ENCODE peak calls at places on chromosomes 12 and 14, in five cellular contexts. J is Peyer's patch, M is HFF-Myc, V is Karpas-422, W is lower lobe of right lung. T is an unnamed sample.

GRCh38 chr14:30273564-30273880 is 285.4 kb upstream of the G2E3 start:
- DNase-seq in V (no peak), W (no peak), J (no peak), M (no peak), T (no peak)

GRCh38 chr12:54337854-54338650 is 13.1 kb downstream of the COPZ1 start:
- DNase-seq in M (no peak), W (no peak), V (no peak), J (no peak), T (no peak)

GRCh38 chr14:75831971-75832370 is 149.8 kb downstream of the TGFB3 start:
- DNase-seq in J (no peak), M (no peak), W (no peak), V (no peak), T (peak; percentile 54)

GRCh38 chr12:2333516-2333915 is 280.7 kb downstream of the CACNA1C start:
- DNase-seq in J (no peak), V (no peak), M (no peak), W (no peak), T (no peak)

GRCh38 chr12:108301346-108301745 is 37.8 kb downstream of the CMKLR1 start:
- DNase-seq in M (no peak), J (no peak), W (peak; percentile 19), V (no peak), T (no peak)

GRCh38 chr14:37585101-37585479 is 10.0 kb downstream of the FOXA1 start:
- DNase-seq in W (no peak), V (no peak), M (no peak), J (no peak), T (no peak)

GRCh38 chr12:12563529-12563928 is 866 bp upstream of the DUSP16 start:
- DNase-seq in M (no peak), J (no peak), V (no peak), W (no peak), T (peak; percentile 14)

GRCh38 chr12:122834229-122834920 is 882 bp upstream of the HIP1R start:
- DNase-seq in M (no peak), J (peak; percentile 53), V (peak; percentile 55), W (peak; percentile 59), T (peak; percentile 56)

GRCh38 chr12:111410229-111411186 is 4.8 kb downstream of the SH2B3 start:
- DNase-seq in W (peak; percentile 48), V (no peak), J (no peak), M (no peak), T (peak; percentile 53)

GRCh38 chr12:26359576-26359975 is 164.2 kb downstream of the SSPN start:
- DNase-seq in V (no peak), W (no peak), J (no peak), M (no peak), T (no peak)

GRCh38 chr12:1885605-1886245 is 32.7 kb downstream of the CACNA2D4 start:
- DNase-seq in W (no peak), M (no peak), J (no peak), V (no peak), T (no peak)

GRCh38 chr12:10212623-10213131 is at the start of gene GABARAPL1:
- DNase-seq in W (peak; percentile 85), V (peak; percentile 80), J (peak; percentile 71), M (no peak), T (peak; percentile 86)

GRCh38 chr14:46734287-46734686 is 82.7 kb upstream of the RPL10L start:
- DNase-seq in J (no peak), W (no peak), V (no peak), M (no peak), T (no peak)

GRCh38 chr12:92544321-92544720 is 158.5 kb upstream of the PLEKHG7 start:
- DNase-seq in J (no peak), W (no peak), V (no peak), M (no peak), T (no peak)

GRCh38 chr12:57129311-57130288 is 1.3 kb downstream of the LRP1 start:
- DNase-seq in M (no peak), V (peak; percentile 47), J (no peak), W (no peak), T (no peak)

GRCh38 chr12:80188566-80188965 is 89.2 kb downstream of the OTOGL start:
- DNase-seq in V (no peak), M (no peak), W (no peak), J (no peak), T (no peak)

GRCh38 chr14:104239866-104240301 is 101.5 kb downstream of the KIF26A start:
- DNase-seq in V (no peak), W (peak; percentile 32), M (no peak), J (no peak), T (no peak)

GRCh38 chr12:43579240-43579639 is 27.2 kb upstream of the ADAMTS20 start:
- DNase-seq in M (peak; percentile 1), J (no peak), W (no peak), V (no peak), T (no peak)

GRCh38 chr12:18079541-18080230 is 10.3 kb downstream of the RERGL start:
- DNase-seq in J (no peak), M (no peak), V (no peak), W (no peak), T (no peak)

GRCh38 chr12:86917121-86917520 is 660.9 kb upstream of the MGAT4C start:
- DNase-seq in V (no peak), M (no peak), W (no peak), J (no peak), T (no peak)

GRCh38 chr12:117580718-117581062 is 219.3 kb upstream of the NOS1 start:
- DNase-seq in V (peak; percentile 93), M (no peak), W (no peak), J (no peak), T (no peak)

DNA sequence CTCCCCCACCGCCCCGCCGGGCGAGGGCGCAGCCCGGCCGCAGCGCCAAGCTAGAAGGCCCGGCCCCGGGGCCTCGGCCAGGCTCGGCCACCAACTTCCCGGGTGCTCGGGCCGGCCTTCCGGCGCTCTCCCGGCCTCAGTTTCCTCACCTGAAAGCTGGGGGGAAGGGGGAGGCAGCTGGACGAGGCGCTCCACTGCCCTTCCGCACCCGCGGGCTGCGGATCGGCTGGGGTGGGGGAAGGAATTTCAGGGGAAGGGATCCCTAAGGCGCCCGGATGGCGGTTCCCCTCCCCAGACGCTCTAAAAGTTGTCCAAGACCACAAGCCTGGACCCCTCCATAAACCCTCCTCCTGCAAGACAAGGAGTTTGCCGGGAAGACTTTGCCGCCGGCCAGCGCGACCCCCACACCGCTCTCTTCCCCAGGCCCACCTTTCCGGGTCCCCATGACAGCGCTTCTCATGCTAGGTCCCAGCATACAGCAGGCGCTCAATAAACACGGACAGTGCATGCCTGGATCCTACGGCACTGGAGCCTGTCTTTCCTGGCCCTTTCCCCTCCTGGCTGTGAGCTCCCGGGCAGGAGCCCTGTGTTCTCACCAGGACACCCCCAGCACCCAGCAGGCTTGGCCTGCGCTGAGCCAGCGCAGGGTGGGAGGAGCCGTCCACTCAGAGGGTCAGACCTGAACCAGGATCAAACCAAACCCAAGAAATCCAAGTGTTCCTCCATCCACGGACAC is 18.1 kb downstream of the BEGAIN start:
- DNase-seq in W (no peak), M (no peak), J (no peak), V (no peak), T (no peak)
- H3K4me3 ChIP-seq in W (peak overlapping the region; percentile 56), M (no peak overlapping the region), J (peak overlapping the region; percentile 28), V (no peak overlapping the region), T (peak overlapping the region; percentile 12)

GRCh38 chr12:4734625-4735196 is 14.5 kb downstream of the GALNT8 start:
- DNase-seq in J (no peak), W (no peak), M (no peak), V (no peak), T (no peak)
- H3K4me3 ChIP-seq in J (no peak overlapping the region), W (no peak overlapping the region), M (no peak overlapping the region), V (no peak overlapping the region), T (no peak overlapping the region)

GRCh38 chr14:21257395-21258193 is 11.6 kb downstream of the HNRNPC start:
- DNase-seq in W (no peak), M (no peak), V (no peak), J (no peak), T (no peak)
- H3K4me3 ChIP-seq in W (peak overlapping the region; percentile 4), M (peak overlapping the region; percentile 12), V (no peak overlapping the region), J (no peak overlapping the region), T (no peak overlapping the region)

GRCh38 chr12:106137456-106138278 is 1.1 kb downstream of the NUAK1 start:
- DNase-seq in W (no peak), M (no peak), V (no peak), J (no peak), T (no peak)

GRCh38 chr12:106134294-106134949 is 4.3 kb downstream of the NUAK1 start:
- DNase-seq in V (no peak), J (no peak), W (no peak), M (no peak), T (no peak)

GRCh38 chr12:106135075-106135474 is 3.7 kb downstream of the NUAK1 start:
- DNase-seq in M (no peak), W (no peak), J (no peak), V (no peak), T (peak; percentile 87)

GRCh38 chr12:106136263-106136662 is 2.5 kb downstream of the NUAK1 start:
- DNase-seq in V (peak; percentile 91), J (peak; percentile 70), W (peak; percentile 88), M (no peak), T (peak; percentile 91)

DNA sequence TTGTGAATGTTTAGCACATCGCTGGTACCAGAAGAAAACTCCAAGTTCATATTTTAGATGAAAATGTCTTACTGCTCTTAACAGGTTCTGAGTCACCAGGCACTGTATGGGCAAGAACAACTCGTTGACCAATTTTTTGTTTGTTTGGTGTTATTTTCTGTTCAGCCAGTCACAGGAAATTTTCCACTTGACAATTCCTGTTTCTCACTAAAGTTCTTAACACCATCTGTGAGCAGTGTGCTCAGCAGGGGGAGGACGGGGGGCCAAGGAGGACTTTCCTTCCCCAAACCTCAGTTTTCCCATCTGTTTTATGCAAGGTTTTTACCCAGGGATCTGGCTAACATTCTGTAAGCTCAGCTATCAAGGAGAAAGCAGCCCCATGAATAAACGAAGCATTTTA is 3.0 kb downstream of the NUAK1 start:
- DNase-seq in V (no peak), M (no peak), J (no peak), W (no peak), T (no peak)
- H3K4me3 ChIP-seq in V (no peak overlapping the region), M (peak overlapping the region; percentile 7), J (no peak overlapping the region), W (peak overlapping the region; percentile 71), T (peak overlapping the region; percentile 56)

DNA sequence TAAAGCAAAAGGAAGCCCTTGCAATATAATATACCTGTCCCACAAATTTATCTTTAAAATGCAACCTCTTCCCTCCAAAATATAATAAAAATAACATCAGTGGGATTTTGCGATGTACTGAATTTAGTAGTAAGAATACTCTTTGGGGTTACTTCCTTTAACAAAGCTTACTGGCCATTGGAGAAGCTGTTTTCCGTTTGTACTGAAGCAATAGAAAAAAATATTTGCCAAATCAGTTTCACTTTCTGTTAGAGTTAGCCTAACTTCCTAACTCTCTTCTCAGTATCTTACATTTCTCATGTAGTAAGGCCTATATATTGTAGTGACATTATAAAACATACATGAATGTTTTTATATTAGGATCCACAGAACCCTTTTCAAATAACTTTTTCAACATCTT is 3.7 kb downstream of the MAX start:
- DNase-seq in M (no peak), J (no peak), V (peak; percentile 64), W (no peak), T (peak; percentile 38)
- H3K4me3 ChIP-seq in M (no peak overlapping the region), J (no peak overlapping the region), V (peak overlapping the region; percentile 4), W (peak overlapping the region; percentile 35), T (no peak overlapping the region)

GRCh38 chr12:32419520-32419960 is 20.2 kb downstream of the FGD4 start:
- DNase-seq in M (no peak), V (no peak), W (peak; percentile 73), J (no peak), T (peak; percentile 40)
- H3K4me3 ChIP-seq in M (no peak overlapping the region), V (no peak overlapping the region), W (no peak overlapping the region), J (no peak overlapping the region), T (no peak overlapping the region)

T was measured in astrocyte of the spinal cord.